ENCODE peak calls at places on chromosomes 12 and 14, in four cellular contexts. V is GM06990, H is M059J, O is germinal center. G is an unnamed sample.
A peak's percentile ranks its signal among the peaks of the same experiment; 100 is the strongest.

GRCh38 chr14:106318700-106319099 is 792.3 kb downstream of the TMEM121 start:
- DNase-seq in V (peak; percentile 34), H (no peak), O (peak; percentile 74), G (no peak)

GRCh38 chr12:28583771-28584261 is 393.6 kb downstream of the CCDC91 start:
- DNase-seq in V (no peak), H (peak; percentile 96), O (no peak), G (peak; percentile 63)

GRCh38 chr14:105439710-105440553 is 20.3 kb downstream of the MTA1 start:
- DNase-seq in V (no peak), H (no peak), O (no peak), G (no peak)

GRCh38 chr12:52494518-52494917 is 1.5 kb upstream of the KRT6A start:
- DNase-seq in V (no peak), H (peak; percentile 6), O (no peak), G (peak; percentile 18)

GRCh38 chr12:42779186-42779859 is 189.8 kb upstream of the PRICKLE1 start:
- DNase-seq in V (no peak), H (no peak), O (no peak), G (no peak)

GRCh38 chr12:87960557-87960956 is 68.6 kb downstream of the C12orf50 start:
- DNase-seq in V (no peak), H (peak; percentile 17), O (no peak), G (no peak)

GRCh38 chr14:37145395-37145794 is 27.0 kb downstream of the SLC25A21 start:
- DNase-seq in V (no peak), H (peak; percentile 72), O (no peak), G (peak; percentile 61)

GRCh38 chr14:55731881-55732498 is 152.0 kb downstream of the KTN1 start:
- DNase-seq in V (no peak), H (peak; percentile 29), O (peak; percentile 10), G (peak; percentile 40)